ENCODE peak calls at places on chromosomes 12 and 14, in four cellular contexts. Y is WTC11, R is K562, Z is GM12878. J is an unnamed sample.

GRCh38 chr12:31362115-31362758 is 36.3 kb upstream of the SINHCAF start:
- DNase-seq in Y (peak), R (peak), Z (no peak), J (no peak)

GRCh38 chr14:100201701-100202100 is 37.2 kb upstream of the YY1 start:
- DNase-seq in Y (no peak), R (no peak), Z (no peak), J (no peak)

GRCh38 chr12:22333751-22334695 is 484 bp downstream of the ST8SIA1 start:
- DNase-seq in Y (peak), R (no peak), Z (no peak), J (peak)

GRCh38 chr12:14843425-14843887 is at the start of gene ART4:
- DNase-seq in Y (no peak), R (peak), Z (no peak), J (peak)

GRCh38 chr12:2401040-2401439 is 348.3 kb downstream of the CACNA1C start:
- DNase-seq in Y (no peak), R (no peak), Z (no peak), J (no peak)

GRCh38 chr12:121925361-121925725 is 7.0 kb downstream of the CFAP251 start:
- DNase-seq in Y (no peak), R (no peak), Z (no peak), J (no peak)

GRCh38 chr12:124422570-124423523 is 128.0 kb downstream of the RFLNA start:
- DNase-seq in Y (no peak), R (peak), Z (no peak), J (peak)

GRCh38 chr12:22042981-22043669 is 2.9 kb upstream of the CMAS start:
- DNase-seq in Y (no peak), R (no peak), Z (no peak), J (no peak)

GRCh38 chr14:24921903-24922302 is 128.0 kb downstream of the STXBP6 start:
- DNase-seq in Y (no peak), R (no peak), Z (no peak), J (no peak)

GRCh38 chr14:57834001-57834598 is 31.8 kb downstream of the SLC35F4 start:
- DNase-seq in Y (no peak), R (no peak), Z (no peak), J (no peak)

GRCh38 chr12:51188359-51189051 is 15.6 kb upstream of the TFCP2 start:
- DNase-seq in Y (no peak), R (peak), Z (peak), J (peak)

GRCh38 chr12:57467915-57468314 is 8.3 kb downstream of the GLI1 start:
- DNase-seq in Y (no peak), R (no peak), Z (no peak), J (no peak)

GRCh38 chr12:2488596-2488995 is 306.2 kb upstream of the FKBP4 start:
- DNase-seq in Y (no peak), R (no peak), Z (no peak), J (no peak)

GRCh38 chr12:42090899-42091298 is 53.8 kb downstream of the GXYLT1 start:
- DNase-seq in Y (no peak), R (no peak), Z (no peak), J (no peak)

GRCh38 chr12:8123124-8123888 is at the start of gene CLEC4A:
- DNase-seq in Y (no peak), R (no peak), Z (no peak), J (no peak)

GRCh38 chr14:72594099-72594901 is 299.6 kb downstream of the DPF3 start:
- DNase-seq in Y (no peak), R (no peak), Z (peak), J (no peak)

DNA sequence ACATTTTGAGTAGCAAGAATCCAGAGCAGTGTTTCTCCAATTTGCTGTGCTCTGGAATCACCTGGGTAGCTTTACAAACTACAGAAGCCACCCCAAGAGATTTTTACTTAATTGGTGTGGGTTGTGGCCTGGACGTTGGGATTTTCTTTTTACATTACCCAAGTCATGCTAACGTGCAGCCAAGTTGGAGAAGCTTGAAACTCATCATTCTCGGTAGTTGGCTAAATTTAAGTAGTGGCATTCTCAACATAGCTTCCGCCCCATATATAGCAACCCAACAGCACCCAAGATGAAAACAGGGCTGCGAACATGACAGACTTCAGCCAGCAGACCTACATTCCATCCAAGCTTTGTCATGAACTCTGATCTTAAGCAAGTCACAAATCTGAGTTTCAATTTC is 25.0 kb downstream of the DAD1 start:
- DNase-seq in Y (no peak), R (no peak), Z (peak), J (no peak)
- TF ChIP-seq USF1 in Y (no peak), R (no peak), Z (no peak), J (no peak)

GRCh38 chr12:94534278-94534677 is 74.6 kb upstream of the CEP83 start:
- DNase-seq in Y (no peak), R (no peak), Z (no peak), J (no peak)

GRCh38 chr12:94534761-94535613 is 75.3 kb upstream of the CEP83 start:
- DNase-seq in Y (no peak), R (no peak), Z (no peak), J (no peak)

GRCh38 chr12:94531196-94531720 is 71.6 kb upstream of the CEP83 start:
- DNase-seq in Y (no peak), R (no peak), Z (no peak), J (no peak)

GRCh38 chr12:94536040-94536965 is 76.6 kb upstream of the CEP83 start:
- DNase-seq in Y (no peak), R (no peak), Z (no peak), J (no peak)

DNA sequence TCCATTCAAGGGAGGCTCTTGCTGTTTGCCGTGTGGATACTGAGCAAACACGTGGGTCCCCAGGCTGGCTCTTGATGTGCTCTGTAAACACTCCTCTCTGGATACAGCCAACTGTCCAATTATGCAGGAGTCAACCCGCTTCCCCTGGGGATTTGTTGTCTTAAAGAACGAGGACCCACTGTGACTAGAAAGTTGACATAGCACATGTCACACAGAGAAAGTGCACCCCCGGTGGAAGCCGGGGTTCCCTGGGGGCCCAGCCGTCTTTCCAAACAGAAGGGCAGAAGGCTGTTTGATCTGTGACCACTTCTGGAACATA is 75.9 kb upstream of the CEP83 start:
- DNase-seq in Y (no peak), R (no peak), Z (no peak), J (no peak)
- TF ChIP-seq USF1 in Y (no peak), R (no peak), Z (no peak), J (no peak)

GRCh38 chr12:75183967-75184366 is 25.7 kb downstream of the KCNC2 start:
- DNase-seq in Y (no peak), R (no peak), Z (no peak), J (no peak)

GRCh38 chr12:75177997-75178396 is 31.6 kb downstream of the KCNC2 start:
- DNase-seq in Y (no peak), R (no peak), Z (no peak), J (no peak)
- TF ChIP-seq USF1 in Y (no peak), R (no peak), Z (no peak), J (no peak)

GRCh38 chr12:120225852-120226640 is 25.1 kb upstream of the RPLP0 start:
- DNase-seq in Y (no peak), R (peak), Z (no peak), J (no peak)
- TF ChIP-seq USF1 in Y (no peak), R (no peak), Z (no peak), J (no peak)

DNA sequence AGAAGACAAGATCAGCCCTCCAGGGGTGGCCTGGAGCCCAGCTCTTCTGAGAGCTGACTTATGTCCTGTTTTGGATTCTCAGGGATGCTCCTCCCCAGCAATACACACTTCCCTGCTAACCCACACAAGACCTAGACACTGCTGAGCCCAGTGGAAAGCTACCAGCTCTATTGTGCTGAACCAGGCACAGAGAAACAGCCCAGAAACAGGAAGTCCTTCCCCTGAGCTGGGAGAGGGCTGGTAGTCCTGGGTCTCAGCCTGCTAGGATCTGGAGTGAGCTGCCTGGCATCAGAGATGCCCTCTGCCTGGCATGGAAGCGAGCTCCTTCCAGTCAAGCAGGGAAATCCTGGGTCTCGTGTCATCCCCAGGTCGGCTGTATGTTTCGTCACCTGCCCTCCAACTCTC is 1.2 kb upstream of the LAG3 start:
- DNase-seq in Y (no peak), R (no peak), Z (no peak), J (no peak)
- TF ChIP-seq USF1 in Y (no peak), R (no peak), Z (no peak), J (no peak)